ENCODE peak calls at places on chromosomes 3 and 15, in five cellular contexts. P is IMR-90; O is activated CD8-positive, alpha-beta memory T cell treated with anti-CD3 and anti-CD28 coated beads for 24 hours; J is stimulated activated CD8-positive, alpha-beta memory T cell treated with anti-CD3 and anti-CD28 coated beads, Interleukin-15, amount 100 ng/mL, for 24 hours; Y is stromal cell of bone marrow. M is an unnamed sample.

GRCh38 chr15:38894260-38894948 is 329.8 kb upstream of the RASGRP1 start:
- DNase-seq in P (peak), O (no peak), J (no peak), Y (peak), M (peak)

GRCh38 chr3:163951397-163951987 is 1126.8 kb downstream of the SI start:
- DNase-seq in P (no peak), O (no peak), J (no peak), Y (no peak), M (no peak)

GRCh38 chr3:192395506-192395905 is 331.8 kb downstream of the FGF12 start:
- DNase-seq in P (no peak), O (no peak), J (no peak), Y (no peak), M (no peak)

GRCh38 chr3:13403818-13404216 is 16.3 kb downstream of the NUP210 start:
- DNase-seq in P (no peak), O (no peak), J (no peak), Y (no peak), M (no peak)

GRCh38 chr3:126546549-126547239 is 12.0 kb downstream of the C3orf22 start:
- DNase-seq in P (no peak), O (peak), J (no peak), Y (no peak), M (no peak)

GRCh38 chr15:92451225-92451825 is 57.6 kb downstream of the ST8SIA2 start:
- DNase-seq in P (peak), O (no peak), J (no peak), Y (peak), M (peak)

GRCh38 chr3:110234831-110235230 is 836.8 kb upstream of the NECTIN3 start:
- DNase-seq in P (peak), O (no peak), J (no peak), Y (no peak), M (no peak)

GRCh38 chr3:186614597-186615483 is 2.0 kb downstream of the AHSG start:
- DNase-seq in P (peak), O (peak), J (peak), Y (peak), M (peak)

GRCh38 chr15:37981781-37982180 is 47.3 kb downstream of the TMCO5A start:
- DNase-seq in P (peak), O (no peak), J (no peak), Y (peak), M (peak)

GRCh38 chr3:162338514-162338913 is 841.9 kb downstream of the OTOL1 start:
- DNase-seq in P (peak), O (no peak), J (no peak), Y (peak), M (no peak)

GRCh38 chr15:67783303-67783702 is 42.0 kb upstream of the SKOR1 start:
- DNase-seq in P (no peak), O (peak), J (peak), Y (no peak), M (no peak)

GRCh38 chr3:143536817-143537535 is 311.3 kb downstream of the SLC9A9 start:
- DNase-seq in P (peak), O (no peak), J (no peak), Y (peak), M (peak)

GRCh38 chr15:90560229-90560771 is 30.6 kb downstream of the CRTC3 start:
- DNase-seq in P (peak), O (no peak), J (no peak), Y (peak), M (peak)

GRCh38 chr3:72185549-72186484 is 400.9 kb upstream of the PROK2 start:
- DNase-seq in P (peak), O (peak), J (no peak), Y (peak), M (peak)

GRCh38 chr3:194782767-194783404 is 97.2 kb downstream of the FAM43A start:
- DNase-seq in P (peak), O (no peak), J (no peak), Y (peak), M (peak)

GRCh38 chr15:64503197-64503596 is 42.8 kb downstream of the ZNF609 start:
- DNase-seq in P (peak), O (no peak), J (no peak), Y (no peak), M (no peak)

GRCh38 chr3:186640473-186640818 is 247 bp downstream of the FETUB start:
- DNase-seq in P (no peak), O (no peak), J (no peak), Y (peak), M (no peak)

GRCh38 chr15:95417761-95418160 is 912.7 kb upstream of the NR2F2 start:
- DNase-seq in P (peak), O (no peak), J (no peak), Y (no peak), M (peak)

GRCh38 chr3:123618768-123619484 is 34.1 kb upstream of the HACD2 start:
- DNase-seq in P (peak), O (no peak), J (no peak), Y (peak), M (no peak)

GRCh38 chr3:184284696-184285095 is 8.9 kb downstream of the ECE2 start:
- DNase-seq in P (peak), O (no peak), J (no peak), Y (peak), M (peak)

GRCh38 chr3:133230191-133230590 is 169.7 kb upstream of the BFSP2 start:
- DNase-seq in P (no peak), O (no peak), J (no peak), Y (no peak), M (no peak)

GRCh38 chr15:57566840-57567239 is 24.9 kb upstream of the MYZAP start:
- DNase-seq in P (no peak), O (no peak), J (no peak), Y (no peak), M (no peak)

GRCh38 chr3:12780776-12781175 is 15.7 kb upstream of the CAND2 start:
- DNase-seq in P (peak), O (no peak), J (no peak), Y (no peak), M (no peak)

GRCh38 chr3:184773341-184774186 is 38.4 kb upstream of the VPS8 start:
- DNase-seq in P (no peak), O (no peak), J (no peak), Y (no peak), M (no peak)

M was measured in AG09309.